ENCODE peak calls at places on chromosomes 6 and 20, in nine cellular contexts. H is epithelial cell of esophagus; O is astrocyte of the spinal cord; R is EH; K is GM18507; W is globus pallidus; Y is SW480; M is central memory CD4-positive, alpha-beta T cell; B is GM10248. T is an unnamed sample.

GRCh38 chr6:169959129-169960002 is 207.9 kb downstream of the ERMARD start:
- DNase-seq in H (peak), O (no peak), R (no peak), K (no peak), W (no peak), Y (no peak), M (peak), B (no peak), T (peak)

GRCh38 chr6:142155895-142156757 is 9.1 kb downstream of the VTA1 start:
- DNase-seq in H (peak), O (peak), R (peak), K (no peak), W (peak), Y (peak), M (peak), B (no peak), T (no peak)

GRCh38 chr6:136226674-136227377 is 23.3 kb downstream of the MTFR2 start:
- DNase-seq in H (no peak), O (peak), R (peak), K (no peak), W (no peak), Y (no peak), M (no peak), B (no peak), T (no peak)

GRCh38 chr6:134954272-134954990 is 4.5 kb upstream of the ALDH8A1 start:
- DNase-seq in H (no peak), O (no peak), R (no peak), K (no peak), W (no peak), Y (no peak), M (no peak), B (no peak), T (no peak)

GRCh38 chr20:43727980-43728590 is 1.3 kb upstream of the GTSF1L start:
- DNase-seq in H (no peak), O (no peak), R (peak), K (no peak), W (no peak), Y (no peak), M (peak), B (no peak), T (no peak)

GRCh38 chr6:129684323-129684884 is 25.6 kb downstream of the ARHGAP18 start:
- DNase-seq in H (no peak), O (no peak), R (no peak), K (no peak), W (no peak), Y (no peak), M (no peak), B (no peak), T (no peak)

GRCh38 chr20:45545754-45546453 is 1.3 kb downstream of the EPPIN start:
- DNase-seq in H (peak), O (peak), R (peak), K (no peak), W (peak), Y (peak), M (no peak), B (no peak), T (no peak)

GRCh38 chr20:38134427-38135281 is 30.4 kb downstream of the TGM2 start:
- DNase-seq in H (no peak), O (peak), R (peak), K (no peak), W (no peak), Y (peak), M (no peak), B (no peak), T (no peak)

GRCh38 chr6:169997187-169997929 is 245.9 kb downstream of the ERMARD start:
- DNase-seq in H (peak), O (no peak), R (no peak), K (no peak), W (no peak), Y (no peak), M (no peak), B (no peak), T (no peak)

GRCh38 chr20:36855241-36855657 is 20.7 kb upstream of the TLDC2 start:
- DNase-seq in H (no peak), O (no peak), R (no peak), K (no peak), W (no peak), Y (no peak), M (no peak), B (no peak), T (no peak)

GRCh38 chr20:51529027-51529749 is 13.3 kb downstream of the NFATC2 start:
- DNase-seq in H (no peak), O (peak), R (peak), K (no peak), W (no peak), Y (no peak), M (no peak), B (no peak), T (no peak)

GRCh38 chr20:39630215-39630614 is 668.1 kb downstream of the DHX35 start:
- DNase-seq in H (no peak), O (no peak), R (no peak), K (no peak), W (no peak), Y (no peak), M (no peak), B (no peak), T (no peak)

GRCh38 chr20:53677447-53678314 is 84.0 kb upstream of the ZNF217 start:
- DNase-seq in H (no peak), O (no peak), R (peak), K (no peak), W (peak), Y (peak), M (no peak), B (no peak), T (no peak)

GRCh38 chr6:90859056-90859455 is 272.2 kb upstream of the MAP3K7 start:
- DNase-seq in H (no peak), O (no peak), R (peak), K (no peak), W (no peak), Y (no peak), M (no peak), B (no peak), T (no peak)

GRCh38 chr6:29705389-29706231 is 17.6 kb upstream of the HLA-F start:
- DNase-seq in H (peak), O (peak), R (peak), K (no peak), W (peak), Y (peak), M (no peak), B (no peak), T (no peak)

GRCh38 chr20:1526310-1526709 is 31.2 kb downstream of the SIRPD start:
- DNase-seq in H (no peak), O (no peak), R (no peak), K (no peak), W (no peak), Y (no peak), M (no peak), B (no peak), T (no peak)

GRCh38 chr20:7714549-7714948 is 225.7 kb downstream of the HAO1 start:
- DNase-seq in H (no peak), O (no peak), R (no peak), K (no peak), W (no peak), Y (peak), M (no peak), B (no peak), T (no peak)

GRCh38 chr6:227074-227782 is 65.1 kb upstream of the DUSP22 start:
- DNase-seq in H (no peak), O (no peak), R (no peak), K (no peak), W (peak), Y (no peak), M (no peak), B (peak), T (peak)

GRCh38 chr6:97053643-97054411 is 129.3 kb downstream of the KLHL32 start:
- DNase-seq in H (peak), O (peak), R (peak), K (no peak), W (no peak), Y (peak), M (no peak), B (no peak), T (no peak)

GRCh38 chr20:11324990-11325389 is 592.7 kb upstream of the BTBD3 start:
- DNase-seq in H (peak), O (no peak), R (no peak), K (no peak), W (no peak), Y (no peak), M (no peak), B (no peak), T (no peak)

GRCh38 chr6:74741608-74742007 is 464.2 kb downstream of the COL12A1 start:
- DNase-seq in H (no peak), O (no peak), R (no peak), K (no peak), W (no peak), Y (no peak), M (no peak), B (no peak), T (no peak)

GRCh38 chr6:33794910-33795615 is 6.1 kb upstream of the LEMD2 start:
- DNase-seq in H (no peak), O (no peak), R (no peak), K (no peak), W (no peak), Y (no peak), M (no peak), B (no peak), T (no peak)

GRCh38 chr6:162973141-162973872 is 245.5 kb downstream of the PACRG start:
- DNase-seq in H (no peak), O (peak), R (no peak), K (no peak), W (no peak), Y (no peak), M (no peak), B (no peak), T (no peak)

GRCh38 chr6:142846883-142847287 is 98.1 kb downstream of the HIVEP2 start:
- DNase-seq in H (peak), O (peak), R (peak), K (no peak), W (no peak), Y (peak), M (no peak), B (no peak), T (no peak)

GRCh38 chr20:35870541-35871307 is 83.6 kb downstream of the SCAND1 start:
- DNase-seq in H (peak), O (no peak), R (peak), K (no peak), W (no peak), Y (no peak), M (no peak), B (no peak), T (no peak)

GRCh38 chr6:170067257-170067656 is 223.6 kb downstream of the DLL1 start:
- DNase-seq in H (no peak), O (no peak), R (no peak), K (no peak), W (peak), Y (no peak), M (no peak), B (no peak), T (no peak)

GRCh38 chr6:52362443-52363221 is 681 bp downstream of the PAQR8 start:
- DNase-seq in H (no peak), O (peak), R (peak), K (no peak), W (peak), Y (peak), M (peak), B (peak), T (peak)

GRCh38 chr6:136487746-136488145 is 62.5 kb downstream of the MAP7 start:
- DNase-seq in H (peak), O (no peak), R (peak), K (no peak), W (no peak), Y (no peak), M (no peak), B (no peak), T (no peak)

GRCh38 chr20:43003318-43003928 is 186.3 kb downstream of the PTPRT start:
- DNase-seq in H (no peak), O (no peak), R (no peak), K (no peak), W (no peak), Y (no peak), M (no peak), B (no peak), T (no peak)